ENCODE peak calls at places on chromosome 11, in eight cellular contexts. R, F, N, A, Q, H, D and O are unnamed samples.

GRCh38 chr11:8806974-8807373 is 104.0 kb upstream of the AKIP1 start:
- DNase-seq in Q (no peak), F (no peak), N (no peak), H (no peak), R (no peak), A (no peak), D (no peak), O (no peak)

GRCh38 chr11:114082415-114082748 is 22.9 kb downstream of the ZBTB16 start:
- DNase-seq in N (no peak), R (no peak), A (no peak), H (no peak), F (no peak), Q (no peak), D (no peak), O (peak)

GRCh38 chr11:2769409-2769778 is 69.6 kb upstream of the KCNQ1OT1 start:
- DNase-seq in H (no peak), N (no peak), R (no peak), F (no peak), D (no peak), A (no peak), Q (no peak), O (no peak)

GRCh38 chr11:3213659-3214419 is 4.8 kb downstream of the MRGPRG start:
- DNase-seq in R (no peak), F (no peak), H (no peak), N (no peak), Q (no peak), D (no peak), A (no peak), O (no peak)

GRCh38 chr11:124863137-124863825 is 2.0 kb upstream of the ROBO3 start:
- DNase-seq in H (peak), D (no peak), A (peak), F (no peak), N (no peak), Q (no peak), R (no peak), O (no peak)

GRCh38 chr11:12318791-12319733 is 58.3 kb upstream of the PARVA start:
- DNase-seq in H (no peak), R (peak), N (no peak), Q (no peak), D (no peak), A (no peak), F (no peak), O (no peak)

GRCh38 chr11:60761436-60762190 is 4.9 kb downstream of the MS4A15 start:
- DNase-seq in F (no peak), D (no peak), R (no peak), N (no peak), H (no peak), Q (no peak), A (no peak), O (no peak)

GRCh38 chr11:20097319-20098221 is 62.7 kb downstream of the DBX1 start:
- DNase-seq in A (peak), H (no peak), F (no peak), D (peak), R (peak), N (no peak), Q (no peak), O (no peak)

GRCh38 chr11:70828498-70829159 is 423.7 kb downstream of the SHANK2 start:
- DNase-seq in Q (peak), H (no peak), N (no peak), A (no peak), R (no peak), D (no peak), F (no peak), O (no peak)

GRCh38 chr11:43360361-43361032 is 1.8 kb downstream of the TTC17 start:
- DNase-seq in H (no peak), A (no peak), D (no peak), F (no peak), Q (no peak), R (no peak), N (no peak), O (no peak)

GRCh38 chr11:85806876-85807275 is 4.1 kb downstream of the SYTL2 start:
- DNase-seq in R (peak), N (no peak), Q (no peak), H (no peak), A (no peak), D (no peak), F (no peak), O (no peak)

GRCh38 chr11:119578466-119579220 is 150.4 kb downstream of the NECTIN1 start:
- DNase-seq in F (no peak), D (no peak), A (no peak), H (peak), R (no peak), Q (no peak), N (no peak), O (no peak)

GRCh38 chr11:117089685-117090084 is 8.5 kb downstream of the SIK3 start:
- DNase-seq in R (no peak), Q (no peak), A (no peak), F (no peak), D (no peak), N (no peak), H (no peak), O (no peak)

GRCh38 chr11:95229199-95230053 is 1.6 kb downstream of the SESN3 start:
- DNase-seq in D (no peak), H (no peak), Q (no peak), N (no peak), R (peak), A (peak), F (no peak), O (no peak)

GRCh38 chr11:74397531-74398243 is 546 bp downstream of the PGM2L1 start:
- DNase-seq in H (peak), F (no peak), R (peak), Q (peak), D (peak), A (peak), N (peak), O (no peak)

GRCh38 chr11:92411431-92411830 is 186.8 kb downstream of the FAT3 start:
- DNase-seq in Q (no peak), N (no peak), R (no peak), D (no peak), F (no peak), A (no peak), H (no peak), O (no peak)

GRCh38 chr11:6650980-6651379 is 4.6 kb downstream of the DCHS1 start:
- DNase-seq in F (no peak), N (no peak), H (no peak), R (no peak), D (peak), A (peak), Q (no peak), O (no peak)

GRCh38 chr11:115219378-115219777 is 284.8 kb downstream of the CADM1 start:
- DNase-seq in H (no peak), R (no peak), A (no peak), N (no peak), Q (no peak), D (no peak), F (no peak), O (no peak)

GRCh38 chr11:1220941-1221721 is 1.7 kb upstream of the MUC5B start:
- DNase-seq in F (no peak), Q (peak), R (no peak), A (no peak), H (no peak), N (no peak), D (no peak), O (no peak)

GRCh38 chr11:132858203-132858602 is 674.1 kb downstream of the OPCML start:
- DNase-seq in D (no peak), R (no peak), H (no peak), F (no peak), Q (no peak), N (no peak), A (peak), O (no peak)

GRCh38 chr11:106714179-106714578 is 304.1 kb downstream of the GUCY1A2 start:
- DNase-seq in N (no peak), D (no peak), F (no peak), Q (no peak), R (no peak), A (no peak), H (no peak), O (no peak)

GRCh38 chr11:113377606-113378005 is 10.0 kb upstream of the ANKK1 start:
- DNase-seq in A (no peak), F (no peak), N (no peak), Q (no peak), D (no peak), R (no peak), H (no peak), O (no peak)